ENCODE peak calls at places on chromosome 5, in ten cellular contexts. S is RWPE1; M is nucleus accumbens; N is body of pancreas; C is cardiac fibroblast; A is activated T-cell treated with anti-CD3 and anti-CD28 coated beads, Interleukin-2, amount 50 U/mL, for 72 hours; G is HFFc6; I is pancreas; B is stimulated activated CD4-positive, alpha-beta T cell treated with anti-CD3 and anti-CD28 coated beads, Interleukin-2, amount 100 ng/mL, for 48 hours; J is CD8-positive, alpha-beta T cell. K is an unnamed sample.

GRCh38 chr5:95725937-95726810 is 5.0 kb upstream of the RHOBTB3 start:
- DNase-seq in J (no peak), C (peak; percentile 65), S (no peak), G (no peak), B (no peak), I (no peak), A (no peak), N (no peak), M (no peak), K (no peak)

GRCh38 chr5:58507715-58508114 is 16.5 kb downstream of the GAPT start:
- DNase-seq in B (no peak), A (no peak), I (no peak), J (no peak), N (no peak), C (no peak), S (no peak), G (no peak), M (no peak), K (no peak)

GRCh38 chr5:66821626-66822429 is 225.6 kb downstream of the MAST4 start:
- DNase-seq in C (peak; percentile 66), G (no peak), I (no peak), S (no peak), A (peak; percentile 57), B (peak; percentile 30), M (no peak), J (no peak), N (no peak), K (no peak)

GRCh38 chr5:133525048-133525447 is 87.3 kb downstream of the FSTL4 start:
- DNase-seq in I (no peak), C (no peak), S (no peak), G (no peak), B (no peak), M (no peak), A (no peak), N (no peak), J (no peak), K (no peak)

GRCh38 chr5:135505973-135506372 is 29.8 kb downstream of the NEUROG1 start:
- DNase-seq in M (no peak), S (peak; percentile 72), A (no peak), I (no peak), J (no peak), G (peak; percentile 9), B (no peak), N (no peak), C (peak; percentile 9), K (no peak)

GRCh38 chr5:113020461-113021273 is 44.1 kb downstream of the DCP2 start:
- DNase-seq in J (no peak), B (no peak), I (no peak), N (no peak), A (peak; percentile 20), M (no peak), C (peak; percentile 89), G (peak; percentile 78), S (peak; percentile 90), K (no peak)

GRCh38 chr5:107370569-107370968 is 300.2 kb downstream of the EFNA5 start:
- DNase-seq in G (no peak), I (no peak), A (no peak), B (no peak), C (peak; percentile 12), M (no peak), N (no peak), S (peak; percentile 53), J (no peak), K (no peak)

GRCh38 chr5:40833712-40834229 is 1.3 kb downstream of the RPL37 start:
- DNase-seq in I (no peak), C (no peak), N (no peak), B (no peak), J (no peak), M (no peak), G (no peak), A (no peak), S (no peak), K (no peak)

GRCh38 chr5:132238169-132238744 is 10.6 kb upstream of the P4HA2 start:
- DNase-seq in G (peak; percentile 64), A (peak; percentile 83), S (peak; percentile 74), M (peak; percentile 59), I (peak; percentile 82), J (peak; percentile 69), N (peak; percentile 91), C (peak; percentile 78), B (peak; percentile 83), K (no peak)

GRCh38 chr5:76642390-76643040 is 19.3 kb upstream of the F2RL2 start:
- DNase-seq in C (peak; percentile 72), J (no peak), I (no peak), S (no peak), A (no peak), N (no peak), M (no peak), G (no peak), B (no peak), K (no peak)

GRCh38 chr5:176530406-176530982 is 6.7 kb downstream of the RNF44 start:
- DNase-seq in G (no peak), B (no peak), M (no peak), C (no peak), A (no peak), S (no peak), I (no peak), N (no peak), J (no peak), K (no peak)

GRCh38 chr5:84287964-84288363 is 96.7 kb downstream of the EDIL3 start:
- DNase-seq in S (peak; percentile 83), M (no peak), I (no peak), C (peak; percentile 91), A (no peak), J (no peak), B (no peak), N (no peak), G (no peak), K (no peak)

GRCh38 chr5:114223866-114224265 is 138.0 kb upstream of the KCNN2 start:
- DNase-seq in C (peak; percentile 58), A (no peak), N (peak; percentile 8), B (no peak), S (peak; percentile 1), I (peak; percentile 26), J (no peak), G (no peak), M (no peak), K (no peak)

GRCh38 chr5:74684900-74685851 is at the start of gene HEXB:
- DNase-seq in S (peak; percentile 96), G (peak; percentile 72), J (peak; percentile 77), C (peak; percentile 84), A (peak; percentile 92), M (peak; percentile 74), I (peak; percentile 91), B (peak; percentile 80), N (peak; percentile 96), K (peak; percentile 97)

GRCh38 chr5:127959152-127959764 is 124.3 kb upstream of the SLC12A2 start:
- DNase-seq in G (peak; percentile 72), A (no peak), J (peak; percentile 24), C (peak; percentile 94), S (peak; percentile 87), B (no peak), I (peak; percentile 53), M (peak; percentile 3), N (peak; percentile 80), K (no peak)

GRCh38 chr5:41707853-41708603 is 162.2 kb downstream of the OXCT1 start:
- DNase-seq in A (no peak), B (no peak), M (no peak), G (peak; percentile 56), N (no peak), I (no peak), J (no peak), S (peak; percentile 31), C (peak; percentile 78), K (no peak)

GRCh38 chr5:139131062-139131856 is 66.9 kb downstream of the SIL1 start:
- DNase-seq in C (no peak), M (peak; percentile 39), A (no peak), I (peak; percentile 49), B (no peak), N (peak; percentile 65), J (no peak), G (peak; percentile 31), S (no peak), K (no peak)

GRCh38 chr5:23727271-23727670 is 219.9 kb downstream of the PRDM9 start:
- DNase-seq in G (no peak), M (no peak), A (no peak), N (no peak), I (no peak), C (no peak), B (no peak), J (no peak), S (peak; percentile 52), K (no peak)

GRCh38 chr5:68406344-68406743 is 190.8 kb downstream of the PIK3R1 start:
- DNase-seq in N (no peak), J (no peak), I (no peak), M (no peak), B (no peak), S (no peak), G (no peak), A (peak; percentile 19), C (no peak), K (no peak)

GRCh38 chr5:5289537-5289936 is 132.9 kb upstream of the ICE1 start:
- DNase-seq in S (peak; percentile 21), J (no peak), N (no peak), G (no peak), A (no peak), I (no peak), C (no peak), B (no peak), M (no peak), K (no peak)

GRCh38 chr5:321233-321725 is at the start of gene AHRR:
- DNase-seq in A (peak; percentile 84), M (no peak), J (no peak), B (peak; percentile 52), S (peak; percentile 86), C (peak; percentile 59), I (peak; percentile 47), G (peak; percentile 59), N (peak; percentile 67), K (no peak)

GRCh38 chr5:22560115-22560514 is 293.0 kb downstream of the CDH12 start:
- DNase-seq in M (no peak), A (no peak), I (no peak), S (peak; percentile 76), N (no peak), J (no peak), B (no peak), C (peak; percentile 84), G (peak; percentile 0), K (no peak)

K was measured in cardiac septum.